ENCODE peak calls at places on chromosomes 16 and 17, in seven cellular contexts. One of them, this sample, is unnamed.

GRCh38 chr17:29210879-29211278 is 30.7 kb upstream of the MYO18A start:
- DNase-seq in uterus: no peak
- DNase-seq in stimulated activated CD4-positive, alpha-beta T cell treated with anti-CD3 and anti-CD28 coated beads, Interleukin-2, amount 100 ng/mL, for 24 hours: no peak
- DNase-seq in activated effector memory CD4-positive, alpha-beta T cell treated with Interleukin-2 at 50 U/mL for 16 hours: no peak
- DNase-seq in right cardiac atrium: no peak
- DNase-seq in cardiac muscle cell: no peak
- DNase-seq in GM03348: peak; percentile 22
- DNase-seq in this sample: no peak

GRCh38 chr17:75109047-75109406 is 742 bp upstream of the ARMC7 start:
- DNase-seq in cardiac muscle cell: no peak
- DNase-seq in activated effector memory CD4-positive, alpha-beta T cell treated with Interleukin-2 at 50 U/mL for 16 hours: no peak
- DNase-seq in GM03348: no peak
- DNase-seq in uterus: no peak
- DNase-seq in right cardiac atrium: no peak
- DNase-seq in stimulated activated CD4-positive, alpha-beta T cell treated with anti-CD3 and anti-CD28 coated beads, Interleukin-2, amount 100 ng/mL, for 24 hours: no peak
- DNase-seq in this sample: no peak

GRCh38 chr16:89193021-89193575 is 7.2 kb downstream of the SLC22A31 start:
- DNase-seq in stimulated activated CD4-positive, alpha-beta T cell treated with anti-CD3 and anti-CD28 coated beads, Interleukin-2, amount 100 ng/mL, for 24 hours: no peak
- DNase-seq in activated effector memory CD4-positive, alpha-beta T cell treated with Interleukin-2 at 50 U/mL for 16 hours: no peak
- DNase-seq in uterus: peak; percentile 42
- DNase-seq in GM03348: peak; percentile 70
- DNase-seq in cardiac muscle cell: peak; percentile 95
- DNase-seq in right cardiac atrium: peak; percentile 78
- DNase-seq in this sample: peak; percentile 29

GRCh38 chr17:74040729-74041128 is 162.7 kb upstream of the RPL38 start:
- DNase-seq in cardiac muscle cell: no peak
- DNase-seq in activated effector memory CD4-positive, alpha-beta T cell treated with Interleukin-2 at 50 U/mL for 16 hours: no peak
- DNase-seq in right cardiac atrium: no peak
- DNase-seq in stimulated activated CD4-positive, alpha-beta T cell treated with anti-CD3 and anti-CD28 coated beads, Interleukin-2, amount 100 ng/mL, for 24 hours: no peak
- DNase-seq in GM03348: no peak
- DNase-seq in uterus: no peak
- DNase-seq in this sample: no peak

GRCh38 chr16:56513972-56514371 is 5.9 kb downstream of the BBS2 start:
- DNase-seq in activated effector memory CD4-positive, alpha-beta T cell treated with Interleukin-2 at 50 U/mL for 16 hours: peak; percentile 15
- DNase-seq in GM03348: peak; percentile 63
- DNase-seq in uterus: peak; percentile 49
- DNase-seq in cardiac muscle cell: peak; percentile 73
- DNase-seq in right cardiac atrium: peak; percentile 45
- DNase-seq in stimulated activated CD4-positive, alpha-beta T cell treated with anti-CD3 and anti-CD28 coated beads, Interleukin-2, amount 100 ng/mL, for 24 hours: peak; percentile 43
- DNase-seq in this sample: peak; percentile 47

GRCh38 chr17:58339775-58340622 is 11.4 kb upstream of the TSPOAP1 start:
- DNase-seq in right cardiac atrium: no peak
- DNase-seq in GM03348: no peak
- DNase-seq in uterus: no peak
- DNase-seq in cardiac muscle cell: no peak
- DNase-seq in stimulated activated CD4-positive, alpha-beta T cell treated with anti-CD3 and anti-CD28 coated beads, Interleukin-2, amount 100 ng/mL, for 24 hours: peak; percentile 43
- DNase-seq in activated effector memory CD4-positive, alpha-beta T cell treated with Interleukin-2 at 50 U/mL for 16 hours: no peak
- DNase-seq in this sample: no peak

GRCh38 chr17:39096435-39097158 is 54.8 kb downstream of the PLXDC1 start:
- DNase-seq in right cardiac atrium: no peak
- DNase-seq in stimulated activated CD4-positive, alpha-beta T cell treated with anti-CD3 and anti-CD28 coated beads, Interleukin-2, amount 100 ng/mL, for 24 hours: peak; percentile 24
- DNase-seq in activated effector memory CD4-positive, alpha-beta T cell treated with Interleukin-2 at 50 U/mL for 16 hours: peak; percentile 18
- DNase-seq in cardiac muscle cell: no peak
- DNase-seq in uterus: no peak
- DNase-seq in GM03348: no peak
- DNase-seq in this sample: peak; percentile 12

GRCh38 chr17:76246080-76247066 is 6.1 kb upstream of the RNF157 start:
- DNase-seq in uterus: no peak
- DNase-seq in cardiac muscle cell: peak; percentile 57
- DNase-seq in GM03348: no peak
- DNase-seq in stimulated activated CD4-positive, alpha-beta T cell treated with anti-CD3 and anti-CD28 coated beads, Interleukin-2, amount 100 ng/mL, for 24 hours: peak; percentile 58
- DNase-seq in right cardiac atrium: no peak
- DNase-seq in activated effector memory CD4-positive, alpha-beta T cell treated with Interleukin-2 at 50 U/mL for 16 hours: peak; percentile 46
- DNase-seq in this sample: peak; percentile 64

GRCh38 chr16:1108299-1109252 is 12.5 kb upstream of the C1QTNF8 start:
- DNase-seq in cardiac muscle cell: peak; percentile 9
- DNase-seq in activated effector memory CD4-positive, alpha-beta T cell treated with Interleukin-2 at 50 U/mL for 16 hours: no peak
- DNase-seq in uterus: peak; percentile 55
- DNase-seq in right cardiac atrium: peak; percentile 55
- DNase-seq in stimulated activated CD4-positive, alpha-beta T cell treated with anti-CD3 and anti-CD28 coated beads, Interleukin-2, amount 100 ng/mL, for 24 hours: no peak
- DNase-seq in GM03348: peak; percentile 45
- DNase-seq in this sample: no peak

GRCh38 chr17:83052241-83052564 is 27.2 kb upstream of the METRNL start:
- DNase-seq in cardiac muscle cell: no peak
- DNase-seq in GM03348: no peak
- DNase-seq in uterus: no peak
- DNase-seq in stimulated activated CD4-positive, alpha-beta T cell treated with anti-CD3 and anti-CD28 coated beads, Interleukin-2, amount 100 ng/mL, for 24 hours: no peak
- DNase-seq in right cardiac atrium: no peak
- DNase-seq in activated effector memory CD4-positive, alpha-beta T cell treated with Interleukin-2 at 50 U/mL for 16 hours: no peak
- DNase-seq in this sample: no peak

GRCh38 chr17:50514388-50514787 is 6.1 kb downstream of the MYCBPAP start:
- DNase-seq in activated effector memory CD4-positive, alpha-beta T cell treated with Interleukin-2 at 50 U/mL for 16 hours: no peak
- DNase-seq in right cardiac atrium: no peak
- DNase-seq in uterus: no peak
- DNase-seq in cardiac muscle cell: no peak
- DNase-seq in stimulated activated CD4-positive, alpha-beta T cell treated with anti-CD3 and anti-CD28 coated beads, Interleukin-2, amount 100 ng/mL, for 24 hours: no peak
- DNase-seq in GM03348: no peak
- DNase-seq in this sample: no peak

GRCh38 chr17:49880291-49881053 is 32.6 kb upstream of the TAC4 start:
- DNase-seq in GM03348: peak; percentile 94
- DNase-seq in uterus: peak; percentile 38
- DNase-seq in right cardiac atrium: peak; percentile 75
- DNase-seq in cardiac muscle cell: peak; percentile 75
- DNase-seq in stimulated activated CD4-positive, alpha-beta T cell treated with anti-CD3 and anti-CD28 coated beads, Interleukin-2, amount 100 ng/mL, for 24 hours: peak; percentile 78
- DNase-seq in activated effector memory CD4-positive, alpha-beta T cell treated with Interleukin-2 at 50 U/mL for 16 hours: peak; percentile 61
- DNase-seq in this sample: peak; percentile 77

GRCh38 chr17:45575126-45575885 is 84.8 kb upstream of the PLEKHM1 start:
- DNase-seq in right cardiac atrium: no peak
- DNase-seq in cardiac muscle cell: no peak
- DNase-seq in uterus: no peak
- DNase-seq in activated effector memory CD4-positive, alpha-beta T cell treated with Interleukin-2 at 50 U/mL for 16 hours: no peak
- DNase-seq in stimulated activated CD4-positive, alpha-beta T cell treated with anti-CD3 and anti-CD28 coated beads, Interleukin-2, amount 100 ng/mL, for 24 hours: no peak
- DNase-seq in GM03348: no peak
- DNase-seq in this sample: no peak

GRCh38 chr17:76697702-76698465 is 12.9 kb downstream of the MXRA7 start:
- DNase-seq in stimulated activated CD4-positive, alpha-beta T cell treated with anti-CD3 and anti-CD28 coated beads, Interleukin-2, amount 100 ng/mL, for 24 hours: no peak
- DNase-seq in right cardiac atrium: no peak
- DNase-seq in activated effector memory CD4-positive, alpha-beta T cell treated with Interleukin-2 at 50 U/mL for 16 hours: no peak
- DNase-seq in cardiac muscle cell: peak; percentile 78
- DNase-seq in GM03348: no peak
- DNase-seq in uterus: no peak
- DNase-seq in this sample: no peak

GRCh38 chr16:52709286-52709685 is 162.3 kb upstream of the TOX3 start:
- DNase-seq in GM03348: no peak
- DNase-seq in cardiac muscle cell: no peak
- DNase-seq in stimulated activated CD4-positive, alpha-beta T cell treated with anti-CD3 and anti-CD28 coated beads, Interleukin-2, amount 100 ng/mL, for 24 hours: no peak
- DNase-seq in uterus: no peak
- DNase-seq in activated effector memory CD4-positive, alpha-beta T cell treated with Interleukin-2 at 50 U/mL for 16 hours: no peak
- DNase-seq in right cardiac atrium: no peak
- DNase-seq in this sample: no peak

GRCh38 chr16:87956771-87957279 is 5.6 kb downstream of the BANP start:
- DNase-seq in cardiac muscle cell: peak; percentile 72
- DNase-seq in stimulated activated CD4-positive, alpha-beta T cell treated with anti-CD3 and anti-CD28 coated beads, Interleukin-2, amount 100 ng/mL, for 24 hours: peak; percentile 46
- DNase-seq in activated effector memory CD4-positive, alpha-beta T cell treated with Interleukin-2 at 50 U/mL for 16 hours: no peak
- DNase-seq in GM03348: no peak
- DNase-seq in uterus: no peak
- DNase-seq in right cardiac atrium: no peak
- DNase-seq in this sample: peak; percentile 20

GRCh38 chr16:56282455-56282854 is 91.2 kb downstream of the GNAO1 start:
- DNase-seq in stimulated activated CD4-positive, alpha-beta T cell treated with anti-CD3 and anti-CD28 coated beads, Interleukin-2, amount 100 ng/mL, for 24 hours: no peak
- DNase-seq in GM03348: no peak
- DNase-seq in cardiac muscle cell: no peak
- DNase-seq in right cardiac atrium: no peak
- DNase-seq in uterus: no peak
- DNase-seq in activated effector memory CD4-positive, alpha-beta T cell treated with Interleukin-2 at 50 U/mL for 16 hours: no peak
- DNase-seq in this sample: no peak

GRCh38 chr17:40366861-40367518 is 2.5 kb upstream of the GJD3 start:
- DNase-seq in right cardiac atrium: no peak
- DNase-seq in uterus: no peak
- DNase-seq in activated effector memory CD4-positive, alpha-beta T cell treated with Interleukin-2 at 50 U/mL for 16 hours: no peak
- DNase-seq in stimulated activated CD4-positive, alpha-beta T cell treated with anti-CD3 and anti-CD28 coated beads, Interleukin-2, amount 100 ng/mL, for 24 hours: no peak
- DNase-seq in GM03348: no peak
- DNase-seq in cardiac muscle cell: no peak
- DNase-seq in this sample: no peak

GRCh38 chr17:35429702-35430101 is 2.6 kb downstream of the SLFN12 start:
- DNase-seq in cardiac muscle cell: no peak
- DNase-seq in activated effector memory CD4-positive, alpha-beta T cell treated with Interleukin-2 at 50 U/mL for 16 hours: no peak
- DNase-seq in right cardiac atrium: no peak
- DNase-seq in GM03348: no peak
- DNase-seq in uterus: no peak
- DNase-seq in stimulated activated CD4-positive, alpha-beta T cell treated with anti-CD3 and anti-CD28 coated beads, Interleukin-2, amount 100 ng/mL, for 24 hours: no peak
- DNase-seq in this sample: no peak

GRCh38 chr17:4901648-4902344 is 1.1 kb downstream of the CHRNE start:
- DNase-seq in cardiac muscle cell: no peak
- DNase-seq in stimulated activated CD4-positive, alpha-beta T cell treated with anti-CD3 and anti-CD28 coated beads, Interleukin-2, amount 100 ng/mL, for 24 hours: no peak
- DNase-seq in uterus: no peak
- DNase-seq in GM03348: no peak
- DNase-seq in activated effector memory CD4-positive, alpha-beta T cell treated with Interleukin-2 at 50 U/mL for 16 hours: no peak
- DNase-seq in right cardiac atrium: peak; percentile 65
- DNase-seq in this sample: peak; percentile 4

GRCh38 chr17:72510454-72511016 is 389.7 kb downstream of the SOX9 start:
- DNase-seq in uterus: no peak
- DNase-seq in stimulated activated CD4-positive, alpha-beta T cell treated with anti-CD3 and anti-CD28 coated beads, Interleukin-2, amount 100 ng/mL, for 24 hours: no peak
- DNase-seq in GM03348: no peak
- DNase-seq in cardiac muscle cell: peak; percentile 19
- DNase-seq in right cardiac atrium: no peak
- DNase-seq in activated effector memory CD4-positive, alpha-beta T cell treated with Interleukin-2 at 50 U/mL for 16 hours: no peak
- DNase-seq in this sample: no peak